ENCODE peak calls at places on chromosomes 11 and 22, in four cellular contexts. One of them, this sample, is unnamed.

GRCh38 chr22:39684702-39685281 is 114.2 kb downstream of the CACNA1I start:
- DNase-seq in NB4: no peak
- DNase-seq in cardiac muscle cell: no peak
- DNase-seq in GM12865: no peak
- DNase-seq in this sample: no peak

GRCh38 chr22:39567135-39567946 is 3.2 kb upstream of the CACNA1I start:
- DNase-seq in NB4: no peak
- DNase-seq in cardiac muscle cell: no peak
- DNase-seq in GM12865: peak; percentile 41
- DNase-seq in this sample: no peak

GRCh38 chr11:76939219-76939631 is 78.5 kb downstream of the ACER3 start:
- DNase-seq in NB4: no peak
- DNase-seq in cardiac muscle cell: no peak
- DNase-seq in GM12865: no peak
- DNase-seq in this sample: no peak

GRCh38 chr11:14891143-14892035 is 642 bp downstream of the CYP2R1 start:
- DNase-seq in NB4: peak; percentile 93
- DNase-seq in cardiac muscle cell: peak; percentile 93
- DNase-seq in GM12865: peak; percentile 96
- DNase-seq in this sample: peak; percentile 92

GRCh38 chr22:47055461-47055860 is 293.0 kb downstream of the TBC1D22A start:
- DNase-seq in NB4: no peak
- DNase-seq in cardiac muscle cell: no peak
- DNase-seq in GM12865: no peak
- DNase-seq in this sample: no peak

GRCh38 chr22:19407649-19408606 is 23.6 kb downstream of the HIRA start:
- DNase-seq in NB4: no peak
- DNase-seq in cardiac muscle cell: peak; percentile 60
- DNase-seq in GM12865: no peak
- DNase-seq in this sample: no peak

GRCh38 chr22:19376971-19377370 is 54.6 kb downstream of the HIRA start:
- DNase-seq in NB4: no peak
- DNase-seq in cardiac muscle cell: no peak
- DNase-seq in GM12865: no peak
- DNase-seq in this sample: no peak

GRCh38 chr11:83691387-83692088 is 405.4 kb upstream of the CCDC90B start:
- DNase-seq in NB4: no peak
- DNase-seq in cardiac muscle cell: peak; percentile 71
- DNase-seq in GM12865: no peak
- DNase-seq in this sample: no peak

GRCh38 chr11:27864046-27865025 is 164.1 kb upstream of the BDNF start:
- DNase-seq in NB4: no peak
- DNase-seq in cardiac muscle cell: no peak
- DNase-seq in GM12865: no peak
- DNase-seq in this sample: peak; percentile 34

GRCh38 chr22:49749227-49749626 is 78.4 kb downstream of the BRD1 start:
- DNase-seq in NB4: no peak
- DNase-seq in cardiac muscle cell: no peak
- DNase-seq in GM12865: no peak
- DNase-seq in this sample: no peak

GRCh38 chr11:69746780-69747742 is 28.1 kb downstream of the FGF4 start:
- DNase-seq in NB4: no peak
- DNase-seq in cardiac muscle cell: peak; percentile 38
- DNase-seq in GM12865: no peak
- DNase-seq in this sample: no peak

GRCh38 chr11:115716577-115717214 is 212.5 kb upstream of the CADM1 start:
- DNase-seq in NB4: no peak
- DNase-seq in cardiac muscle cell: peak; percentile 43
- DNase-seq in GM12865: no peak
- DNase-seq in this sample: peak; percentile 52

GRCh38 chr11:96215094-96215782 is 127.8 kb downstream of the MAML2 start:
- DNase-seq in NB4: peak; percentile 72
- DNase-seq in cardiac muscle cell: peak; percentile 54
- DNase-seq in GM12865: peak; percentile 83
- DNase-seq in this sample: no peak

GRCh38 chr11:132704796-132705375 is 827.4 kb downstream of the OPCML start:
- DNase-seq in NB4: no peak
- DNase-seq in cardiac muscle cell: no peak
- DNase-seq in GM12865: no peak
- DNase-seq in this sample: no peak

GRCh38 chr11:68968306-68969255 is 12.2 kb downstream of the MRGPRD start:
- DNase-seq in NB4: no peak
- DNase-seq in cardiac muscle cell: no peak
- DNase-seq in GM12865: no peak
- DNase-seq in this sample: no peak

GRCh38 chr11:69249086-69249640 is 44.8 kb upstream of the MYEOV start:
- DNase-seq in NB4: no peak
- DNase-seq in cardiac muscle cell: no peak
- DNase-seq in GM12865: no peak
- DNase-seq in this sample: no peak

GRCh38 chr22:24952837-24953293 is 349 bp downstream of the KIAA1671 start:
- DNase-seq in NB4: no peak
- DNase-seq in cardiac muscle cell: peak; percentile 57
- DNase-seq in GM12865: no peak
- DNase-seq in this sample: peak; percentile 34

GRCh38 chr11:36088234-36088975 is 144.5 kb downstream of the LDLRAD3 start:
- DNase-seq in NB4: no peak
- DNase-seq in cardiac muscle cell: no peak
- DNase-seq in GM12865: no peak
- DNase-seq in this sample: no peak

GRCh38 chr11:105610796-105611361 is 1.0 kb downstream of the GRIA4 start:
- DNase-seq in NB4: no peak
- DNase-seq in cardiac muscle cell: no peak
- DNase-seq in GM12865: no peak
- DNase-seq in this sample: no peak

GRCh38 chr11:76265771-76266241 is 59.5 kb upstream of the WNT11 start:
- DNase-seq in NB4: no peak
- DNase-seq in cardiac muscle cell: peak; percentile 38
- DNase-seq in GM12865: no peak
- DNase-seq in this sample: no peak

GRCh38 chr11:71501071-71501985 is 25.7 kb upstream of the KRTAP5-7 start:
- DNase-seq in NB4: no peak
- DNase-seq in cardiac muscle cell: no peak
- DNase-seq in GM12865: no peak
- DNase-seq in this sample: no peak

GRCh38 chr22:35178446-35178845 is 78.8 kb upstream of the HMGXB4 start:
- DNase-seq in NB4: no peak
- DNase-seq in cardiac muscle cell: no peak
- DNase-seq in GM12865: no peak
- DNase-seq in this sample: no peak

GRCh38 chr11:73252577-73253191 is 19.5 kb upstream of the P2RY6 start:
- DNase-seq in NB4: peak; percentile 51
- DNase-seq in cardiac muscle cell: no peak
- DNase-seq in GM12865: peak; percentile 41
- DNase-seq in this sample: no peak

GRCh38 chr11:134543144-134544044 is 131.4 kb upstream of the B3GAT1 start:
- DNase-seq in NB4: no peak
- DNase-seq in cardiac muscle cell: no peak
- DNase-seq in GM12865: no peak
- DNase-seq in this sample: no peak

GRCh38 chr11:103338621-103339484 is 229.6 kb downstream of the DYNC2H1 start:
- DNase-seq in NB4: peak; percentile 6
- DNase-seq in cardiac muscle cell: peak; percentile 40
- DNase-seq in GM12865: no peak
- DNase-seq in this sample: no peak

GRCh38 chr11:114889464-114890065 is 211.2 kb downstream of the NXPE2 start:
- DNase-seq in NB4: no peak
- DNase-seq in cardiac muscle cell: no peak
- DNase-seq in GM12865: no peak
- DNase-seq in this sample: no peak

GRCh38 chr11:100719362-100719761 is 32.3 kb downstream of the ARHGAP42 start:
- DNase-seq in NB4: no peak
- DNase-seq in cardiac muscle cell: peak; percentile 53
- DNase-seq in GM12865: no peak
- DNase-seq in this sample: no peak

GRCh38 chr22:40610329-40610850 is 26.1 kb downstream of the MRTFA start:
- DNase-seq in NB4: no peak
- DNase-seq in cardiac muscle cell: peak; percentile 62
- DNase-seq in GM12865: no peak
- DNase-seq in this sample: no peak

GRCh38 chr11:108009497-108010360 is 1.0 kb downstream of the CUL5 start:
- DNase-seq in NB4: peak; percentile 19
- DNase-seq in cardiac muscle cell: peak; percentile 20
- DNase-seq in GM12865: no peak
- DNase-seq in this sample: no peak

GRCh38 chr11:6357222-6357621 is 33.1 kb upstream of the SMPD1 start:
- DNase-seq in NB4: peak; percentile 46
- DNase-seq in cardiac muscle cell: peak; percentile 90
- DNase-seq in GM12865: peak; percentile 15
- DNase-seq in this sample: no peak

GRCh38 chr11:10376061-10376460 is 71.2 kb downstream of the ADM start:
- DNase-seq in NB4: no peak
- DNase-seq in cardiac muscle cell: peak; percentile 47
- DNase-seq in GM12865: no peak
- DNase-seq in this sample: no peak

GRCh38 chr11:10375280-10376048 is 70.6 kb downstream of the ADM start:
- DNase-seq in NB4: no peak
- DNase-seq in cardiac muscle cell: peak; percentile 88
- DNase-seq in GM12865: peak; percentile 36
- DNase-seq in this sample: no peak

GRCh38 chr11:10378362-10378761 is 73.5 kb downstream of the ADM start:
- DNase-seq in NB4: no peak
- DNase-seq in cardiac muscle cell: no peak
- DNase-seq in GM12865: no peak
- DNase-seq in this sample: no peak

GRCh38 chr11:10379022-10379421 is 74.1 kb downstream of the ADM start:
- DNase-seq in NB4: peak; percentile 36
- DNase-seq in cardiac muscle cell: no peak
- DNase-seq in GM12865: no peak
- DNase-seq in this sample: no peak

DNA sequence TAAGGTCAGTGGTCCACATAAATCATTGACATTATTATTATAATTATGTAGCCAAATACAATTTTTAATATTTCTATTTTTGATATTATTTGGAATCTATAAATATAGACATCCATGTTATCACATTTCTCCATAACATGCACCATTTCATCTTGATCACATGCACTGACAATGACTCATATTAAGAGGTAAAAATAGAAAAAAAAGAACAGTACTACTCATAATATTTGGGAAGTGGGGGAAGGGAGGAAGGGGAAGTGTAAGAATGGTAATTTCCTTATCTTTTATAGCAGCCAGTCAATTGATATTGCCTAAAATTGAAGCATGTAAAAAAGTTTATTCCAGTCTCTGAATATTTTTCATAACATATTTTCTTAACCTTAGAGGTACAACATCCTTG is 72.3 kb downstream of the ADM start:
- DNase-seq in NB4: no peak
- DNase-seq in cardiac muscle cell: no peak
- DNase-seq in GM12865: no peak
- DNase-seq in this sample: no peak
- TF ChIP-seq CTCF in NB4: no peak
- TF ChIP-seq CTCF in cardiac muscle cell: no peak
- TF ChIP-seq CTCF in GM12865: no peak
- TF ChIP-seq CTCF in this sample: no peak

GRCh38 chr11:93890441-93891051 is 40.1 kb upstream of the VSTM5 start:
- DNase-seq in NB4: no peak
- DNase-seq in cardiac muscle cell: no peak
- DNase-seq in GM12865: no peak
- DNase-seq in this sample: no peak

GRCh38 chr11:93895106-93895862 is 44.9 kb upstream of the VSTM5 start:
- DNase-seq in NB4: peak; percentile 63
- DNase-seq in cardiac muscle cell: peak; percentile 84
- DNase-seq in GM12865: peak; percentile 49
- DNase-seq in this sample: no peak
- TF ChIP-seq CTCF in NB4: peak; percentile 50
- TF ChIP-seq CTCF in cardiac muscle cell: peak; percentile 68
- TF ChIP-seq CTCF in GM12865: peak; percentile 53
- TF ChIP-seq CTCF in this sample: peak; percentile 56

DNA sequence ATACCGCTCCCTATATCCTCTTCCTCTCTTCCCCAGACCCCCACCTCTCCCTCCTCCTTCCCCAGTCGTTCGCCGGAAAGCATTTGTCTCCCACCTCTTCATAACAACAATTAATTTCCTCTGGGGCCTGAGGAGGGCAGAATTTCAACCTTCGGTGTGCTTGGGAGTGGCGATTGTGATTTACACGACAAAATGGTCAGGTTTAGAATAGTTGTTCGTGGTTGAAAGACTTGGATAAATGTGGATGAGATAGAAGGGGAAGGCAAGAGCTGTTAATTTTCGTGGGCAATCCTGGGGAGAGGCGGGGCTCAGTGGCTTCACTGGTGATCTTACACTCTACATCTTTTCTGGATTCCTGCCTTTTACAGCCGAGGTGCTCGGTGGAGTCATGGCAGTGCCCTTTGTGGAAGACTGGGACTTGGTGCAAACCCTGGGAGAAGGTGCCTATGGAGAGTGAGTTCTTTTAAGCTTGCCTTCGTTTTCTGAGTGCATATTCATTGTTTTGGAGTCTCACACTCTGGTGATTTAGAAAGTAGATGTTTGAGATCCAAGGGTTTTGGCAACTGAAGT is 1.5 kb downstream of the CHEK1 start:
- DNase-seq in NB4: no peak
- DNase-seq in cardiac muscle cell: no peak
- DNase-seq in GM12865: peak; percentile 66
- DNase-seq in this sample: no peak
- TF ChIP-seq CTCF in NB4: peak; percentile 7
- TF ChIP-seq CTCF in cardiac muscle cell: peak; percentile 45
- TF ChIP-seq CTCF in GM12865: peak; percentile 32
- TF ChIP-seq CTCF in this sample: no peak

DNA sequence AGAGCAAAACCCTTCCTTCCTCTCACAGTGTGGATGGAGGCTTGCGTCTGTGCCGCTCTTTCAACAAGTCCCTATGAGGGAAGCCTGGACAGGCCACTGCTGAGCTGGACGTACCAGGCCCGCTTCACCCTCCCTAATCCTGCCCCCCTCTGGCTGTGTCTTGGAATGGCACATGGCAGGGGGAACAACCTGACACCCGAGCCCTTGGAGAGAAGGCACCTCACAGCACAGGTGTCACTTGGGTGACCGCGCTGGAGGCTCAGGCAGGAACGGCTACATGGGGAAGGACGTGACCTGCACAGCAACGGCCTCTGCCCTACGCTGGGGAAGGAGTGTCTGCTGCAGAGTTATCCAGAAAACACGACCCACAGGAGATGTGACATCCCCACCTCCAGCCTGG is 11.0 kb downstream of the CARS1 start:
- DNase-seq in NB4: no peak
- DNase-seq in cardiac muscle cell: no peak
- DNase-seq in GM12865: no peak
- DNase-seq in this sample: no peak
- TF ChIP-seq CTCF in NB4: peak; percentile 14
- TF ChIP-seq CTCF in cardiac muscle cell: peak; percentile 19
- TF ChIP-seq CTCF in GM12865: peak; percentile 8
- TF ChIP-seq CTCF in this sample: no peak